ENCODE peak calls at places on chromosomes 4 and X, in nine cellular contexts. E, G, C, K, B, Z, T, H and A are unnamed samples.

GRCh38 chrX:71579990-71580380 is 1.7 kb downstream of the GCNA start:
- DNase-seq in E (no peak), G (no peak), C (no peak), K (no peak), B (no peak), Z (no peak), T (no peak), H (no peak), A (no peak)

GRCh38 chrX:257681-258289 is 23.4 kb upstream of the PLCXD1 start:
- DNase-seq in E (no peak), G (no peak), C (no peak), K (no peak), B (no peak), Z (no peak), T (no peak), H (no peak), A (no peak)

GRCh38 chrX:123072686-123073385 is 111.2 kb upstream of the GRIA3 start:
- DNase-seq in E (no peak), G (no peak), C (no peak), K (no peak), B (no peak), Z (no peak), T (no peak), H (no peak), A (no peak)

GRCh38 chr4:39713691-39714090 is 15.8 kb downstream of the UBE2K start:
- DNase-seq in E (no peak), G (no peak), C (no peak), K (no peak), B (peak), Z (no peak), T (peak), H (peak), A (no peak)

GRCh38 chrX:103664363-103664762 is 22.1 kb downstream of the MORF4L2 start:
- DNase-seq in E (no peak), G (peak), C (no peak), K (peak), B (no peak), Z (no peak), T (no peak), H (no peak), A (no peak)

GRCh38 chr4:103719320-103720204 is at the start of gene TACR3:
- DNase-seq in E (no peak), G (peak), C (no peak), K (no peak), B (no peak), Z (no peak), T (no peak), H (no peak), A (peak)

GRCh38 chrX:15511563-15511962 is 11.0 kb downstream of the BMX start:
- DNase-seq in E (no peak), G (no peak), C (no peak), K (no peak), B (peak), Z (no peak), T (no peak), H (no peak), A (no peak)

GRCh38 chrX:16212436-16212835 is 45.2 kb downstream of the MAGEB17 start:
- DNase-seq in E (no peak), G (no peak), C (no peak), K (peak), B (peak), Z (no peak), T (no peak), H (no peak), A (no peak)

GRCh38 chr4:55794053-55794452 is 25.5 kb upstream of the EXOC1L start:
- DNase-seq in E (no peak), G (no peak), C (no peak), K (no peak), B (no peak), Z (no peak), T (no peak), H (no peak), A (no peak)

GRCh38 chr4:94798808-94799207 is 41.1 kb downstream of the BMPR1B start:
- DNase-seq in E (no peak), G (no peak), C (no peak), K (no peak), B (peak), Z (no peak), T (no peak), H (no peak), A (no peak)

GRCh38 chrX:115038406-115038805 is 21.0 kb upstream of the IL13RA2 start:
- DNase-seq in E (no peak), G (no peak), C (no peak), K (no peak), B (peak), Z (no peak), T (no peak), H (no peak), A (no peak)

GRCh38 chr4:38119663-38120374 is 159.6 kb downstream of the PTTG2 start:
- DNase-seq in E (no peak), G (peak), C (peak), K (no peak), B (peak), Z (no peak), T (peak), H (peak), A (no peak)

GRCh38 chrX:136328933-136329332 is 28.2 kb downstream of the ADGRG4 start:
- DNase-seq in E (no peak), G (no peak), C (no peak), K (no peak), B (no peak), Z (no peak), T (no peak), H (no peak), A (no peak)
- TF ChIP-seq CTCF in E (no peak), G (no peak), C (no peak), K (no peak), B (no peak), Z (no peak), T (no peak), H (no peak), A (no peak)

GRCh38 chr4:17614416-17615299 is at the start of gene MED28:
- DNase-seq in E (peak), G (peak), C (peak), K (peak), B (peak), Z (peak), T (peak), H (peak), A (peak)
- TF ChIP-seq CTCF in E (no peak), G (no peak), C (no peak), K (peak), B (no peak), Z (no peak), T (no peak), H (no peak), A (peak)

GRCh38 chr4:182918791-182919302 is 1.7 kb upstream of the DCTD start:
- DNase-seq in E (no peak), G (no peak), C (no peak), K (no peak), B (no peak), Z (no peak), T (no peak), H (no peak), A (no peak)

GRCh38 chr4:182918044-182918607 is 940 bp upstream of the DCTD start:
- DNase-seq in E (no peak), G (no peak), C (no peak), K (no peak), B (no peak), Z (no peak), T (no peak), H (no peak), A (no peak)

GRCh38 chr4:182914357-182914756 is 2.8 kb downstream of the DCTD start:
- DNase-seq in E (no peak), G (no peak), C (no peak), K (no peak), B (no peak), Z (no peak), T (no peak), H (no peak), A (no peak)

GRCh38 chr4:182916483-182917181 is 554 bp downstream of the DCTD start:
- DNase-seq in E (peak), G (no peak), C (peak), K (peak), B (peak), Z (no peak), T (no peak), H (no peak), A (no peak)

DNA sequence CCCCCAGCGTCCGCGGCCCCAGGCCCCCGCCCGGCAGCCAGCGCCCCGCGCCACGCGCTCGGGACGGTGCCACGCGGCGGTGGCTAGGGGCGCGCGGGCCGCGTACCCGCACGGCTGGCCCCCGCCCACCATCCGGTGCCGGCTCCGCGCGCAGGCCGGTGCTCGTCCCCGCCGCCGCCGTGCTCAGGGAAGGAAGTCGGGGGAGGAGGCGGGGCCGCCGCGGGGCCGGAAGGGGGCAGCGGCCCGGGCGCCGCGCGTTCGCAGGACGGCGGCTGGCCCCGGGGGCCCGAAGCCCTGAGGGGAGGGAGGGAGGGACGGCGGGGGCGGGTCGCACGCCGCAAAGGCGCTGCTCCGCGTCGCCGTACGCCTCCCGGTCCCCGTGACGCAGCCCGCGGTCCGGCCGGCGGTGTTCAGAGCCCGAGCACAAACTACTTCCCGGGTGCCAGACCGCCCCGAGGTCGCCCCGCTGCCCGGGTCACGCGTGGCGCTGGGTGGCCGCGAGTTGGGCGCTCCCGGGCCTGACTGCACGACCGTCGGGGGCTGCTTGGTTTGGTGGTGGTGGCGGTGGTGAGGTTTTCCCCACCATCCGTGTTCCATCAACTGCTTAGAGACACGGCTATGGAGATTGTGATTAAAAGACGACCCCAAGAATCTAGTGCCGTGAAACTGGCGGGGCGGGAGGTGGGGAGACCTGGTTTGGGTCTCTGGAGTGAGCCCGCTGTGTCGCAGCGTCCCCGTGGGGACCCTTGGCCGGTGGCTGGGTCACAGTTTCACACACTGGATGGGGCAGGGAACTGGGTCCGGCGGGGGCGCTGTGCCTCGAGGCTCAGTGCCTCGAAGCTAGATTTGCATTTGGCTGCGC is at the start of gene DCTD:
- DNase-seq in E (peak), G (peak), C (no peak), K (peak), B (peak), Z (no peak), T (no peak), H (no peak), A (peak)
- TF ChIP-seq CTCF in E (no peak), G (no peak), C (peak), K (peak), B (peak), Z (no peak), T (peak), H (peak), A (peak)

DNA sequence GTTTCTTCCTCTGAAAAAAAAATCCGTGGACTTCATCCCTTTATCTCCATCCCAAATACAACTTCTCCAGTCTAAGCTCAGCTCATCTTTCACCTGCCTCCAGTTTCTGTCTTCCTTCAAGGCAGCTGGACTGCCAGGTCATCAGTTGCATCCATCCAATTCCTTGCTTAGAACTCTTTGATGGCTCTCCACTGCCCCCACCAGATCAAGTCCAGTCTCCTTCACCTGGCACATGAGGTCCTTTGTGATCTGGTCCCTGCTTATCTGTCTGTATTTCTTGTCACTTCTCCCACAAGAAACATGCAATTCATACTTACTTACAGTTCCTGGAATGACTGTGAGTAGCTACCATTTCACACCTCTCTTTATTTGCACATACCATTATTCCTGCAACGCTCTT is 33.8 kb downstream of the OTUD6A start:
- DNase-seq in E (no peak), G (no peak), C (no peak), K (no peak), B (peak), Z (no peak), T (no peak), H (no peak), A (no peak)
- TF ChIP-seq CTCF in E (no peak), G (no peak), C (no peak), K (peak), B (peak), Z (no peak), T (peak), H (peak), A (no peak)

GRCh38 chrX:120450163-120450562 is 18.9 kb downstream of the LAMP2 start:
- DNase-seq in E (no peak), G (no peak), C (no peak), K (no peak), B (no peak), Z (no peak), T (no peak), H (no peak), A (no peak)
- TF ChIP-seq CTCF in E (no peak), G (no peak), C (no peak), K (peak), B (no peak), Z (no peak), T (no peak), H (peak), A (peak)

DNA sequence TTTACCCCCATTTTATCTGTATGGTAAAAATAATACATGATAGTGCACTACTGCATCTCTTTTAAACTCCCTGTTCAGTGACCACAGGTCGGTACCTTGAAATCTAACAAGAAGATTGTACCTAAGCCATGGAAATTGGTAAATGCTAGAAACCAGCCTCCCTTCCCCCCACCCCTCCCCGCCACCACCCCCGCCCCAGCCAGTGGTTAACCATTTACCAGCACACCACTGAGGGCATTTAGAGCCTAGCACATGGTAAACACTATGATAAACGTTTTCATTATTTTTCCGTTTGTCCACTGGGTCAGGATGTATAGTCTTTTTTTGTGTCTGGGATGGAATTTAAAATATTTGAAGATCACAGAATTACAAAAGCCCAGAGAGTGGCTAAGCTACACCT is 704 bp upstream of the FTSJ1 start:
- DNase-seq in E (no peak), G (no peak), C (no peak), K (no peak), B (no peak), Z (no peak), T (no peak), H (no peak), A (no peak)
- TF ChIP-seq CTCF in E (no peak), G (no peak), C (no peak), K (no peak), B (no peak), Z (no peak), T (no peak), H (no peak), A (no peak)

GRCh38 chrX:1325515-1326116 is 11.0 kb upstream of the IL3RA start:
- DNase-seq in E (no peak), G (no peak), C (no peak), K (no peak), B (no peak), Z (no peak), T (no peak), H (no peak), A (no peak)

GRCh38 chrX:1327651-1328304 is 8.8 kb upstream of the IL3RA start:
- DNase-seq in E (no peak), G (peak), C (no peak), K (no peak), B (no peak), Z (no peak), T (no peak), H (no peak), A (no peak)

GRCh38 chrX:1321689-1322088 is 14.9 kb upstream of the IL3RA start:
- DNase-seq in E (no peak), G (no peak), C (no peak), K (no peak), B (no peak), Z (no peak), T (no peak), H (no peak), A (no peak)

GRCh38 chrX:1322393-1322792 is 14.2 kb upstream of the IL3RA start:
- DNase-seq in E (no peak), G (no peak), C (no peak), K (no peak), B (no peak), Z (no peak), T (no peak), H (no peak), A (no peak)

DNA sequence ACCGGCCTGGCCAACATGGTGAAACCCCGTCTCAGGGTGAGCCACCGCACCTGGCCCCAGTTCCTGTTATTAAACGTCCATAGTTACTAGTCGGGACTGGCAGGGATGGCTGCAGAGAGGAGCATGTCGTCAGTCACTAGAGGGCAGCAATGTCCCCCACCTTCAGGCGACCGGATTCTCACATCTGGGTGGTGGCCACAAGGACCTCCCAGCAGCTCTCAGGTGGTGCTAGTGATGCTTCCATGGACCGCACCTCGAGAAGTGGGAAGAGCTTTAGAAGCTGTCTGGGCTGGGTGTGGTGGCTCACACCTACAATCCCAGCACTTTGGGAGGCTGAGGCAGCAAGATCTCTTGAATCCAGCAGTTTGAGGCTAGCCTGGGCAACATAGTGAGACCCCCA is 13.3 kb upstream of the IL3RA start:
- DNase-seq in E (no peak), G (peak), C (peak), K (peak), B (no peak), Z (no peak), T (no peak), H (no peak), A (no peak)
- TF ChIP-seq CTCF in E (no peak), G (peak), C (peak), K (peak), B (peak), Z (no peak), T (peak), H (peak), A (no peak)